ENCODE peak calls at places on chromosomes 13 and 19, in nine cellular contexts. S is stimulated activated CD8-positive, alpha-beta memory T cell treated with anti-CD3 and anti-CD28 coated beads, Interleukin-15, amount 100 ng/mL, for 4 hours; J is central memory CD4-positive, alpha-beta T cell; D is DMS53; R is HCT116; C is bronchial epithelial cell; U is astrocyte of the spinal cord; X is non-pigmented ciliary epithelial cell; Q is memory B cell. P is an unnamed sample.

GRCh38 chr19:13629687-13630357 is 123.5 kb upstream of the CACNA1A start:
- DNase-seq in Q (no peak), J (no peak), D (peak; percentile 14), C (peak; percentile 15), U (peak; percentile 46), S (no peak), X (no peak), R (no peak), P (no peak)

GRCh38 chr19:16315825-16316505 is 8.7 kb upstream of the KLF2 start:
- DNase-seq in R (no peak), Q (no peak), C (peak; percentile 84), X (peak; percentile 96), S (no peak), J (no peak), U (peak; percentile 94), D (no peak), P (no peak)

GRCh38 chr13:25167775-25168174 is 4.3 kb downstream of the AMER2 start:
- DNase-seq in C (no peak), D (no peak), R (no peak), U (no peak), Q (no peak), S (no peak), X (no peak), J (no peak), P (no peak)

GRCh38 chr13:112486386-112487126 is 101.4 kb downstream of the TUBGCP3 start:
- DNase-seq in C (no peak), D (no peak), Q (no peak), R (no peak), J (no peak), S (no peak), U (no peak), X (no peak), P (no peak)

GRCh38 chr13:31029129-31029528 is 96.7 kb downstream of the TEX26 start:
- DNase-seq in Q (no peak), D (peak; percentile 34), R (no peak), U (no peak), J (no peak), C (no peak), S (no peak), X (no peak), P (no peak)

GRCh38 chr19:46841458-46842083 is 9.1 kb downstream of the AP2S1 start:
- DNase-seq in R (no peak), S (no peak), C (no peak), U (peak; percentile 32), D (peak; percentile 28), Q (no peak), X (no peak), J (no peak), P (no peak)

GRCh38 chr19:6103217-6103644 is 7.1 kb downstream of the RFX2 start:
- DNase-seq in J (no peak), U (peak; percentile 88), X (peak; percentile 58), Q (no peak), R (no peak), D (no peak), C (peak; percentile 99), S (no peak), P (no peak)

GRCh38 chr13:44523176-44524017 is 52.7 kb downstream of the TSC22D1 start:
- DNase-seq in Q (no peak), J (no peak), D (peak; percentile 53), C (peak; percentile 95), X (peak; percentile 55), R (peak; percentile 32), S (no peak), U (peak; percentile 79), P (no peak)

GRCh38 chr19:40553885-40554857 is 22.5 kb upstream of the SHKBP1 start:
- DNase-seq in U (no peak), X (no peak), D (peak; percentile 90), S (no peak), C (no peak), R (no peak), J (no peak), Q (no peak), P (no peak)

GRCh38 chr19:572891-573825 is 762 bp downstream of the BSG start:
- DNase-seq in D (peak; percentile 57), X (no peak), S (no peak), C (peak; percentile 35), R (no peak), J (no peak), U (peak; percentile 60), Q (peak; percentile 34), P (no peak)

GRCh38 chr19:41427647-41428480 is 690 bp upstream of the B3GNT8 start:
- DNase-seq in S (no peak), U (no peak), X (no peak), Q (no peak), D (peak; percentile 89), J (peak; percentile 50), C (no peak), R (no peak), P (no peak)

GRCh38 chr19:27860309-27860934 is 1352.5 kb downstream of the UQCRFS1 start:
- DNase-seq in X (no peak), J (no peak), Q (no peak), U (no peak), R (no peak), S (no peak), C (no peak), D (no peak), P (no peak)

GRCh38 chr13:98722958-98723357 is 29.5 kb downstream of the SLC15A1 start:
- DNase-seq in J (no peak), X (no peak), C (peak; percentile 26), R (no peak), S (no peak), D (no peak), Q (no peak), U (no peak), P (no peak)

P was measured in GM19239.